ENCODE peak calls at places on chromosomes 12 and 14, in eight cellular contexts. E is CD8-positive, alpha-beta T cell; P is WERI-Rb-1; Z is neural progenitor cell; M is amygdala; N is activated CD4-positive, alpha-beta T cell treated with anti-CD3 and anti-CD28 coated beads for 48 hours; L is HTR-8/SVneo; W is HuH-7.5. G is an unnamed sample.

GRCh38 chr14:73714656-73715081 is 485 bp upstream of the PNMA1 start:
- DNase-seq in L (peak), N (no peak), W (no peak), P (no peak), M (no peak), E (no peak), Z (no peak), G (peak)

GRCh38 chr14:93619176-93619793 is 169.0 kb downstream of the PRIMA1 start:
- DNase-seq in E (no peak), Z (peak), L (peak), N (peak), W (no peak), M (peak), P (peak), G (peak)

GRCh38 chr12:15546102-15546701 is 223.9 kb downstream of the PTPRO start:
- DNase-seq in Z (no peak), M (no peak), P (no peak), W (no peak), E (peak), N (no peak), L (no peak), G (no peak)

GRCh38 chr14:91918159-91918883 is 29.2 kb downstream of the FBLN5 start:
- DNase-seq in N (no peak), W (no peak), Z (no peak), M (no peak), E (no peak), L (no peak), P (no peak), G (no peak)

GRCh38 chr12:123106640-123107359 is 44.1 kb downstream of the PITPNM2 start:
- DNase-seq in N (peak), E (peak), Z (no peak), P (no peak), L (no peak), W (no peak), M (no peak), G (no peak)

GRCh38 chr12:125245601-125246345 is 180.5 kb downstream of the AACS start:
- DNase-seq in Z (no peak), N (no peak), L (no peak), E (no peak), M (no peak), W (no peak), P (peak), G (peak)

GRCh38 chr12:116524964-116525379 is 34.2 kb upstream of the MAP1LC3B2 start:
- DNase-seq in L (no peak), E (no peak), N (no peak), P (no peak), M (no peak), Z (peak), W (no peak), G (no peak)

GRCh38 chr12:38689704-38690103 is 215.7 kb downstream of the CPNE8 start:
- DNase-seq in M (no peak), E (no peak), L (no peak), W (no peak), P (no peak), N (no peak), Z (no peak), G (no peak)

GRCh38 chr12:50222275-50222783 is 55.2 kb upstream of the CERS5 start:
- DNase-seq in P (peak), E (no peak), L (peak), Z (peak), W (no peak), M (no peak), N (peak), G (peak)

GRCh38 chr12:112382866-112383265 is 635 bp upstream of the HECTD4 start:
- DNase-seq in L (no peak), W (no peak), M (no peak), Z (no peak), N (no peak), P (no peak), E (no peak), G (no peak)

GRCh38 chr12:120764766-120765165 is 39.1 kb downstream of the ACADS start:
- DNase-seq in E (no peak), Z (no peak), L (no peak), P (peak), N (no peak), W (no peak), M (no peak), G (no peak)

GRCh38 chr12:42625611-42626010 is 36.1 kb upstream of the PRICKLE1 start:
- DNase-seq in L (no peak), E (no peak), Z (no peak), W (no peak), P (no peak), N (no peak), M (no peak), G (no peak)

GRCh38 chr14:22558221-22558913 is 30.7 kb downstream of the DAD1 start:
- DNase-seq in L (no peak), M (no peak), W (no peak), N (peak), E (peak), Z (peak), P (no peak), G (no peak)

GRCh38 chr12:132711169-132711843 is 664 bp downstream of the PGAM5 start:
- DNase-seq in Z (peak), E (no peak), L (no peak), P (peak), M (no peak), W (no peak), N (peak), G (peak)

GRCh38 chr12:132535046-132535445 is 45.1 kb downstream of the FBRSL1 start:
- DNase-seq in L (no peak), M (no peak), P (no peak), W (no peak), E (no peak), N (no peak), Z (no peak), G (no peak)

GRCh38 chr14:92690171-92691011 is 58.0 kb downstream of the LGMN start:
- DNase-seq in M (no peak), Z (no peak), N (no peak), E (no peak), P (peak), W (peak), L (peak), G (no peak)

GRCh38 chr12:851913-852312 is 97.6 kb downstream of the RAD52 start:
- DNase-seq in Z (no peak), E (no peak), W (no peak), N (no peak), L (peak), M (no peak), P (no peak), G (no peak)

GRCh38 chr14:105152794-105153241 is 15.8 kb downstream of the JAG2 start:
- DNase-seq in W (no peak), N (no peak), L (no peak), E (no peak), P (no peak), Z (no peak), M (no peak), G (no peak)

GRCh38 chr14:78405071-78405856 is 235.1 kb downstream of the NRXN3 start:
- DNase-seq in W (no peak), Z (no peak), M (no peak), N (no peak), P (no peak), E (no peak), L (no peak), G (no peak)

GRCh38 chr12:108333898-108334699 is 5.0 kb downstream of the CMKLR1 start:
- DNase-seq in Z (no peak), W (no peak), M (no peak), L (peak), E (no peak), N (no peak), P (no peak), G (no peak)

GRCh38 chr14:31172084-31172483 is 35.5 kb downstream of the HECTD1 start:
- DNase-seq in Z (no peak), M (no peak), E (no peak), L (no peak), N (no peak), W (no peak), P (no peak), G (no peak)

GRCh38 chr12:43208627-43209026 is 343.4 kb downstream of the ADAMTS20 start:
- DNase-seq in L (no peak), W (no peak), E (no peak), N (no peak), Z (no peak), M (no peak), P (no peak), G (no peak)

GRCh38 chr12:3034067-3034750 is 43.0 kb upstream of the TSPAN9 start:
- DNase-seq in W (peak), L (peak), M (peak), P (peak), E (peak), N (peak), Z (peak), G (peak)

GRCh38 chr14:99215277-99215676 is 56.7 kb downstream of the BCL11B start:
- DNase-seq in E (no peak), P (no peak), N (no peak), W (no peak), L (no peak), M (no peak), Z (no peak), G (no peak)

GRCh38 chr14:55605793-55606192 is 25.8 kb downstream of the KTN1 start:
- DNase-seq in W (no peak), E (no peak), N (no peak), Z (no peak), M (no peak), P (no peak), L (no peak), G (no peak)

GRCh38 chr12:6951551-6952120 is 480 bp downstream of the PTPN6 start:
- DNase-seq in E (no peak), W (no peak), L (no peak), N (no peak), P (no peak), Z (no peak), M (no peak), G (no peak)

GRCh38 chr14:92850492-92850891 is 56.4 kb downstream of the GOLGA5 start:
- DNase-seq in P (no peak), L (no peak), N (no peak), W (no peak), M (no peak), Z (no peak), E (no peak), G (no peak)